ENCODE peak calls at places on chromosomes 1 and 21, in five cellular contexts. M, I, E, A and H are unnamed samples. For H3K79me2, the result is how much of the 10 kb centered on the place peaks cover.

GRCh38 chr1:198605426-198605825 is 33.4 kb upstream of the PTPRC start:
- DNase-seq in M (peak), I (peak), E (no peak), A (no peak), H (no peak)

GRCh38 chr1:54564312-54565112 is 16.5 kb downstream of the ACOT11 start:
- DNase-seq in M (no peak), I (no peak), E (peak), A (no peak), H (no peak)

GRCh38 chr21:31370893-31371652 is 27.0 kb upstream of the TIAM1 start:
- DNase-seq in M (no peak), I (no peak), E (peak), A (no peak), H (peak)

GRCh38 chr1:62746086-62746808 is 37.7 kb upstream of the ATG4C start:
- DNase-seq in M (peak), I (peak), E (peak), A (no peak), H (peak)

GRCh38 chr1:48492392-48492791 is 20.4 kb upstream of the SPATA6 start:
- DNase-seq in M (no peak), I (no peak), E (no peak), A (no peak), H (no peak)

GRCh38 chr1:56921486-56921885 is 44.3 kb downstream of the C8B start:
- DNase-seq in M (peak), I (no peak), E (no peak), A (no peak), H (no peak)

GRCh38 chr1:167223144-167224103 is 2.7 kb downstream of the POU2F1 start:
- DNase-seq in M (no peak), I (no peak), E (peak), A (no peak), H (peak)

GRCh38 chr1:180272395-180272794 is 42.3 kb downstream of the LHX4 start:
- DNase-seq in M (no peak), I (no peak), E (no peak), A (no peak), H (no peak)

GRCh38 chr1:25621876-25622275 is 5.3 kb downstream of the MAN1C1 start:
- DNase-seq in M (no peak), I (no peak), E (no peak), A (no peak), H (no peak)

GRCh38 chr1:96865731-96866684 is 144.4 kb downstream of the PTBP2 start:
- DNase-seq in M (no peak), I (no peak), E (peak), A (no peak), H (peak)

GRCh38 chr1:27026621-27027574 is 14.2 kb upstream of the TENT5B start:
- DNase-seq in M (no peak), I (peak), E (peak), A (no peak), H (peak)

GRCh38 chr1:9730096-9730901 is 78.8 kb downstream of the PIK3CD start:
- DNase-seq in M (no peak), I (no peak), E (no peak), A (no peak), H (no peak)

GRCh38 chr1:9770276-9770675 is 53.5 kb downstream of the CLSTN1 start:
- DNase-seq in M (no peak), I (no peak), E (no peak), A (no peak), H (no peak)

GRCh38 chr1:66542314-66542713 is 8.4 kb downstream of the SGIP1 start:
- DNase-seq in M (no peak), I (no peak), E (no peak), A (no peak), H (no peak)

GRCh38 chr1:161054232-161054631 is 8.5 kb upstream of the USF1 start:
- DNase-seq in M (no peak), I (no peak), E (no peak), A (no peak), H (no peak)

GRCh38 chr1:192998536-192998935 is 60.6 kb downstream of the UCHL5 start:
- DNase-seq in M (no peak), I (no peak), E (no peak), A (no peak), H (no peak)

DNA sequence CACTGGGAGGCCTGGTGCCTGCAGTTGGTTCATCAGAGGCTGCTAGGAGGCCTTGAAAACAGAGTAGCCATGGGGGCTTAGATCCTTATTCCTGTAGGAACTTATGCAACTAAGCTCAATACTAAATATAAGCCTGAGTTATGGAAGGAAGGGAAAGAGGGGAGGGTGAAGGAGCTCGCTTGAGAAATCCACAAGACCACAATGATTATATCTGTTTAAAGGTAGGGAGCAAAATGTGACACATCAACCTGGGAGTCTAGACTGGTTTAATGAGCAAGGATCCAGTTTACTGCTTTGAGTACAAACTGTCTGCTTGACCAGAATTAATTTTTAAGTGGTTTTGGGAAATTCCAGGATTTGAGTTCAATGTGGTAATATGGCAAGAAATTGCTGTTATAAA is 20.4 kb upstream of the ANGPTL7 start:
- DNase-seq in M (no peak), I (no peak), E (no peak), A (no peak), H (no peak)
- H3K4me2 ChIP-seq in M (no peak), I (no peak), E (no peak), A (no peak), H (no peak)

GRCh38 chr1:200490183-200490582 is 80.3 kb upstream of the ZNF281 start:
- DNase-seq in M (no peak), I (no peak), E (no peak), A (no peak), H (no peak)
- H3K79me2 ChIP-seq in M (under half), I (under half), E (under half), A (under half), H (under half)

DNA sequence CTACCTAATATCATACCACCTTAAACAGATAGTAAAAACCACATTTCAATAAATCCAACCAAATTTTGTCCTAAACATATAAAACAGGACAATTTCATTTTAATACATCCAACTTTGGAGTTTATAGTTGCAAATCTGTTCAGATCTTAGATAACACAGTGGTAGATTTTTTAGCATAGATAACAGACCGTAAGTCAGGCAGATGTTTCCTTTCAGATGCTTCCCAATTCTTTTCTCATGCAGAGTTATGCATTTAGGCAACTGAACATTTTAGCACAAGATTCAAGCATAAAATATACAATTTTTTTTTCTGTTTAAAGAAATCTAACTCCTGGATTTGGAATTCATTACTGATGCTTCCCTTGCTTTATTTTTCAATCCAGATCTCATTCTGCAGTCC is 156.5 kb upstream of the ZNHIT6 start:
- DNase-seq in M (no peak), I (no peak), E (no peak), A (no peak), H (no peak)
- H3K4me2 ChIP-seq in M (no peak), I (no peak), E (no peak), A (no peak), H (no peak)

DNA sequence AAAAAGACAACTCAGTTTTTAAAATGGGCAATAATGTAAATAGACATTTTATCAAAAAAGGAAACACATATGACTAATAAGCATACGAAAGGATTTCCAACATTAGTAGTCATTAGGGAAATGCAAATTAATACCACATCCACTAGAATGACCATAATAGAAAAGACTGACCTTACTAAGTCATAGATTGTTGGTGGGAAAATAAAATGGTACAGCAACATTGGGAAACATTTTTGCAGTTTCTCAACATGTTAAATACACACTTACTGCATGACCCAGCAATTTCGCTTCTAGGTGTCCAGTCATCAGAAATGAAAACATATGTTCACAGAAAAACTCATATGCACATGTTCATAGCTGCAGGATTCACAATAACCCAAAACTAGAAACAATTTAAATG is 29.9 kb upstream of the SLC44A3 start:
- DNase-seq in M (no peak), I (no peak), E (no peak), A (no peak), H (peak)
- H3K79me2 ChIP-seq in M (under half), I (under half), E (half or more), A (under half), H (under half)

GRCh38 chr1:85571830-85572229 is 8.7 kb upstream of the CCN1 start:
- DNase-seq in M (no peak), I (no peak), E (no peak), A (no peak), H (no peak)

GRCh38 chr1:85569122-85569521 is 11.4 kb upstream of the CCN1 start:
- DNase-seq in M (no peak), I (no peak), E (no peak), A (no peak), H (peak)

GRCh38 chr1:85569737-85570404 is 10.7 kb upstream of the CCN1 start:
- DNase-seq in M (no peak), I (no peak), E (no peak), A (no peak), H (no peak)

GRCh38 chr1:85571181-85571540 is 9.4 kb upstream of the CCN1 start:
- DNase-seq in M (no peak), I (no peak), E (no peak), A (no peak), H (peak)

DNA sequence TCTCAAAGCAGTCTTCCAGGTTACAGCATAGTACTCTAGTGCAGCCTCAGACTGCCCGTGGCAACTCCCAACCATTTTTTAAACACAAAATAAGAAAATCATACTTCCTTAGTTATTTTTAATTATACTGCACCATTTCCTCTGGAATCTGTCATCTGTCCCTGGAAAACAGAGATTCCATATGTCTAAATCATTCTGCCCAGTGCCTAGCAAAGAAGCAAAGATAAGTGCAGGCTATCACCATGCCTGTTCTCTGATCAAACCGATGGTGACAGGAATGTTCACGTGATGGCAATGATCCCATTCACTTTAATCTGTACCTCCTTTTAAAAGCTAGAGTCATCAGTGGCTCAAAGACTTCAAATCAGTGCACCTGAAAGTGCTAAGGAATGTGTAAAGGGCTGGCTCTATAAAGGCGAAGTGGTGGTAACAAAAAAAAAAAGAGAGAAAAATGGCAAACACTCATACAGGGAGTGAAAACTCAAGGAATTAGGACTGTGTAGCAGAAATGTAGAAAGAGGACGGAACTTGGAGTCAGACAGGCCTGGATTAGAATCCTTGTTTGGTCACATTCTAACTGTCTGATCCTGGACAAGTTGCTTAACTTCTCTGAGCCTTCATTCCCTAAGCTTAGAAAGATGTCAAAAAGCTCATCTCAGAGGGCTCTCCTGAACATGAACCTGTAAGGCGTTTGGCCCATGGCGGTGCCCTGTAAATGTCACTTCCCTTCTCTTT is 9.9 kb upstream of the CCN1 start:
- DNase-seq in M (no peak), I (no peak), E (no peak), A (no peak), H (peak)
- H3K4me2 ChIP-seq in M (peak), I (no peak), E (no peak), A (no peak), H (no peak)

DNA sequence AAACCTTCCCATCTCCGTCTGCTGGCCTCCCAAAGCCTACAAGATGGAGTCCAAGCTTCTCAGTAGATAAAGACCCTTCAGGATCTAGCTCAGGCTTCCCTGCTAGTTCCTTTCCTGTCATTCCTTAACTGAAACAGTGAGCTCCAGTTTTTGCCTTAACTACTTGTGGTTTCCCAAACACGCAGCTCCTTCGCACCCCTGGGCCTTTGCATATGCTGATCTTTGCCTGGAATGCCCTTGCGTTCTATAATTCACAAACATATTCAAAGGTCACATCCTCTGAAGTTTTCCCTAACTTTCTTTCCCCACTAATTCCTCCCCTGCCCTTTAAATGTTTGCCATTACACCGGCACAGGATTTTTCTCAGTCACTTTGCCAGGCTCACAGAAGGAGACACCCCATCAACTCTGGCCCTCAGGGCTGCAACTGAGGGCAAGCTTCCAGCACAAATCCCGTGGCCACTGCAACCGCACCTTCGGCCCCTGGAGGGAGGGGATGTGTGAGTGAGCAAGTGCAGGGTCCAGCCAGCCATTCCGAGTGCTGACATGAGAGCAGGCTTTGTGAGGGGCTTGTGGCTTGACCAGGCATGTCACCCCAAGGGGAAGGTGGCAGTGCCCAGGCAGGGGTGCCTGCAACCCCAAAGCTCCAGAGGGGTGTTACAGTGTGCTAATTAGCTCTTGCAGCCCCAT is 41.3 kb downstream of the RAB3B start:
- DNase-seq in M (no peak), I (no peak), E (no peak), A (no peak), H (no peak)
- H3K79me2 ChIP-seq in M (half or more), I (under half), E (under half), A (under half), H (under half)

GRCh38 chr1:84700065-84700464 is 9.8 kb upstream of the SSX2IP start:
- DNase-seq in M (no peak), I (no peak), E (no peak), A (no peak), H (no peak)
- H3K4me2 ChIP-seq in M (no peak), I (no peak), E (no peak), A (peak), H (peak)